ENCODE peak calls at places on chromosomes 3 and 15, in four cellular contexts. I is ovary, X is endothelial cell of umbilical vein, G is K562. J is an unnamed sample.

GRCh38 chr3:123424321-123424998 is 24.4 kb downstream of the ADCY5 start:
- DNase-seq in I (peak), X (no peak), G (no peak), J (no peak)

GRCh38 chr15:62770752-62771151 is 271.8 kb upstream of the TPM1 start:
- DNase-seq in I (no peak), X (no peak), G (no peak), J (no peak)

GRCh38 chr15:77497108-77497737 is 76.5 kb downstream of the HMG20A start:
- DNase-seq in I (peak), X (no peak), G (no peak), J (no peak)

GRCh38 chr3:142489572-142490323 is 41.9 kb upstream of the XRN1 start:
- DNase-seq in I (no peak), X (peak), G (no peak), J (no peak)

GRCh38 chr3:97835761-97836160 is 13.9 kb downstream of the CRYBG3 start:
- DNase-seq in I (no peak), X (no peak), G (no peak), J (no peak)

GRCh38 chr3:58999779-59000170 is 50.0 kb downstream of the CFAP20DC start:
- DNase-seq in I (no peak), X (no peak), G (no peak), J (no peak)

GRCh38 chr3:43892535-43892934 is 201.8 kb downstream of the ABHD5 start:
- DNase-seq in I (no peak), X (no peak), G (no peak), J (no peak)

GRCh38 chr3:12984023-12984823 is 89.0 kb downstream of the IQSEC1 start:
- DNase-seq in I (no peak), X (peak), G (peak), J (peak)

GRCh38 chr15:77510066-77511044 is 89.7 kb downstream of the HMG20A start:
- DNase-seq in I (peak), X (no peak), G (no peak), J (no peak)

GRCh38 chr3:15520185-15520584 is 1.3 kb downstream of the COLQ start:
- DNase-seq in I (no peak), X (no peak), G (no peak), J (no peak)

GRCh38 chr15:72169236-72169920 is 28.2 kb downstream of the GRAMD2A start:
- DNase-seq in I (no peak), X (no peak), G (peak), J (no peak)

GRCh38 chr3:172370434-172370833 is 77.8 kb downstream of the GHSR start:
- DNase-seq in I (no peak), X (no peak), G (no peak), J (peak)

GRCh38 chr15:76349301-76350070 is 12.9 kb downstream of the ISL2 start:
- DNase-seq in I (no peak), X (no peak), G (no peak), J (no peak)

GRCh38 chr3:189790658-189791057 is 159.5 kb downstream of the TP63 start:
- DNase-seq in I (no peak), X (peak), G (no peak), J (no peak)

GRCh38 chr3:66812126-66812525 is 186.0 kb upstream of the KBTBD8 start:
- DNase-seq in I (no peak), X (peak), G (no peak), J (peak)

GRCh38 chr3:129732200-129732876 is 125.9 kb upstream of the PLXND1 start:
- DNase-seq in I (no peak), X (no peak), G (no peak), J (no peak)

GRCh38 chr15:77027697-77028450 is 32.9 kb downstream of the PSTPIP1 start:
- DNase-seq in I (peak), X (peak), G (peak), J (peak)

GRCh38 chr15:25415707-25416106 is 23.1 kb downstream of the UBE3A start:
- DNase-seq in I (no peak), X (no peak), G (no peak), J (no peak)

GRCh38 chr15:25417604-25418003 is 21.2 kb downstream of the UBE3A start:
- DNase-seq in I (no peak), X (no peak), G (no peak), J (no peak)

GRCh38 chr15:25418202-25418601 is 20.6 kb downstream of the UBE3A start:
- DNase-seq in I (no peak), X (no peak), G (no peak), J (no peak)

GRCh38 chr15:25415217-25415616 is 23.6 kb downstream of the UBE3A start:
- DNase-seq in I (no peak), X (no peak), G (no peak), J (no peak)

DNA sequence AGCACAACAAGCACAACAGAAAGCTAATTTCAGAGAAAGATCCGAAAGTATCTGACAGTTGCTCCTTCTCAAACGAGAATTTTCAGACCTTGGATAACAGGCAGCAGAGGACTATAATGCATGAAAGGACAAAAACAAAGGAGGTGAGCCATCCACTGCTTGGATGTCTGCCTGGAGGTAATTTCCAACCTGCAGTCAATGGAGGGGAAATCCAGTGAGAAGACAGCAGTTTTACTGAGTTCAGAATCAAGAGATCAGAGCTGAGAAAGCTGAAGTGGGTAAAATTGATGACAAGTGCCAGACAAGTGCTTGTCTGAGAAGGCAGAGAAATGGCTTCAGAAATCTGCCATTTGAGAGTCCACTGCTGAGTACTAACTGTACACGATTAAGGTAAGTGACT is 22.1 kb downstream of the UBE3A start:
- DNase-seq in I (no peak), X (peak), G (no peak), J (no peak)
- H3K27ac ChIP-seq in I (no peak), X (no peak), G (peak), J (no peak)

DNA sequence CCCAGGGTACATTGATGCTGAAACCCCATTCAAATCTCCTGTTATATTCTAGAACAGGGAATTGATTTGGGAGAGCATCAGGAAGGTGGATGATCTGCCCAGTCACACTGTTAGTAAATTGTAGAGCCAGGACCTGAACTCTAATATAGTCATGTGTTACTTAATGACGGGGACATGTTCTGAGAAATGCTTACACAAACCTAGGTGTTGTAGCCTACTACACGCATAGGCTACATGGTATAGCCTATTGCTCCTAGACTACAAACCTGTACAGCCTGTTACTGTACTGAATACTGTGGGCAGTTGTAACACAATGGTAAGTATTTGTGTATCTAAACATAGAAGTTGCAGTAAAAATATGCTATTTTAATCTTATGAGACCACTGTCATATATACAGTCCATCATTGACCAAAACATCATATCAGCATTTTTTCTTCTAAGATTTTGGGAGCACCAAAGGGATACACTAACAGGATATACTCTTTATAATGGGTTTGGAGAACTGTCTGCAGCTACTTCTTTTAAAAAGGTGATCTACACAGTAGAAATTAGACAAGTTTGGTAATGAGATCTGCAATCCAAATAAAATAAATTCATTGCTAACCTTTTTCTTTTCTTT is 5.8 kb downstream of the B2M start:
- DNase-seq in I (no peak), X (no peak), G (no peak), J (no peak)
- H3K27ac ChIP-seq in I (no peak), X (no peak), G (no peak), J (no peak)

GRCh38 chr3:125039897-125040175 is 16.0 kb downstream of the HEG1 start:
- DNase-seq in I (no peak), X (peak), G (no peak), J (no peak)
- H3K27ac ChIP-seq in I (peak), X (no peak), G (no peak), J (no peak)

GRCh38 chr15:70853855-70854668 is at the start of gene LARP6:
- DNase-seq in I (peak), X (peak), G (peak), J (no peak)

GRCh38 chr15:70854669-70854976 is 666 bp upstream of the LARP6 start:
- DNase-seq in I (no peak), X (peak), G (no peak), J (no peak)

GRCh38 chr15:70852501-70853269 is 1.3 kb downstream of the LARP6 start:
- DNase-seq in I (no peak), X (peak), G (no peak), J (no peak)

GRCh38 chr15:70853270-70853854 is 595 bp downstream of the LARP6 start:
- DNase-seq in I (peak), X (peak), G (no peak), J (no peak)

GRCh38 chr15:70851889-70852288 is 2.1 kb downstream of the LARP6 start:
- DNase-seq in I (no peak), X (no peak), G (no peak), J (no peak)
- H3K27ac ChIP-seq in I (no peak), X (no peak), G (no peak), J (no peak)

GRCh38 chr3:72442755-72443154 is 405.5 kb downstream of the SHQ1 start:
- DNase-seq in I (no peak), X (no peak), G (no peak), J (no peak)

GRCh38 chr3:72447059-72447946 is 400.9 kb downstream of the SHQ1 start:
- DNase-seq in I (peak), X (peak), G (peak), J (peak)

GRCh38 chr3:72446406-72447058 is 401.7 kb downstream of the SHQ1 start:
- DNase-seq in I (no peak), X (no peak), G (no peak), J (no peak)

GRCh38 chr3:72445827-72446405 is 402.3 kb downstream of the SHQ1 start:
- DNase-seq in I (no peak), X (peak), G (no peak), J (no peak)

DNA sequence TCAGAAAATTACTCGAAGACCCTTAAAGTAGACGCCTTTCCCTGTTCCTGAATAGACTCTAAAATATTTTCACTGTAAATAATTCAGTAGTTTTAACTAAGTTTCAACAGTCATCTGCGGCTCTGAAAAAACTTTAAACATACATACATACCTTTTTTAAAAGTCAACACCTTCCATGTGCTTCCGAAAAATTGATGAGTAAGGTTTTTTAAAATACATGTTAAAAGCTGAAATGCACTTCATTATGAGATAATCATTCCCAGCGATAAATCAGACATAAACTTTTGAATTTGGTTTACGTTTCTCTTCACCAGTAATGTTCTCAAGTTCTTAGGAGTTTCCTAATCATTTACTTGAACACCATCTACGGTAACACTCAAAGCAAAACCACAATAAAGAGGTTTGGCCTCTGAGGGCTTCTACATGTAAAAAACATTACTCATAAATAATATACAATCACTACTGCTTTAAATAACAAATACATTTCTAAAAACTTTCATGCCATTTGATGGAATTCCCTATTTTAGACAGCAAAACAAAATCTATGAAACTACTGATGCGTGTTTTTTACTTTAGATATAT is 403.5 kb downstream of the SHQ1 start:
- DNase-seq in I (no peak), X (no peak), G (no peak), J (no peak)
- H3K27ac ChIP-seq in I (no peak), X (no peak), G (peak), J (no peak)

DNA sequence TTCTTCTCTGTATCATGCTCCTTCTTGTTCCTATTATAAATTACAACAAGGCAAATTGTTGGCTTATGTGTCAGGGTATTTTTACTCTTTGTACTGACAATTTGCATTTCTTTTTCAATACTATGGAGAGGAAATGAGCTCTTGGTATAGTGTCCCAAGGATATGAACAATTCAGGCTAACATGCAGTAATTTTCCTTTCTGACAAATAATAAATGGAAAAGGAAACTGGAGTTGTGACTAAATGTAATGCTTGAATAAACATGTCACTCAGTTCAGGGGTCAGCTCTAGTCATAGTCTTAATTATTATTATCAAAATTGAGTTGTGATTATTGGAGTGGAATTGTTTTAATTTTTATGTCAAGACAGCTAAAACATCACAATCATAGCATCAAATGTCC is 256.0 kb upstream of the ZPLD1 start:
- DNase-seq in I (no peak), X (peak), G (no peak), J (no peak)
- H3K27ac ChIP-seq in I (no peak), X (peak), G (no peak), J (no peak)

GRCh38 chr3:120441776-120442175 is 9.0 kb downstream of the FSTL1 start:
- DNase-seq in I (no peak), X (peak), G (no peak), J (no peak)

GRCh38 chr3:120445654-120446053 is 5.1 kb downstream of the FSTL1 start:
- DNase-seq in I (no peak), X (no peak), G (no peak), J (no peak)

GRCh38 chr3:120440001-120440703 is 10.6 kb downstream of the FSTL1 start:
- DNase-seq in I (no peak), X (no peak), G (no peak), J (no peak)

GRCh38 chr3:120440762-120441161 is 10.0 kb downstream of the FSTL1 start:
- DNase-seq in I (no peak), X (no peak), G (no peak), J (no peak)

DNA sequence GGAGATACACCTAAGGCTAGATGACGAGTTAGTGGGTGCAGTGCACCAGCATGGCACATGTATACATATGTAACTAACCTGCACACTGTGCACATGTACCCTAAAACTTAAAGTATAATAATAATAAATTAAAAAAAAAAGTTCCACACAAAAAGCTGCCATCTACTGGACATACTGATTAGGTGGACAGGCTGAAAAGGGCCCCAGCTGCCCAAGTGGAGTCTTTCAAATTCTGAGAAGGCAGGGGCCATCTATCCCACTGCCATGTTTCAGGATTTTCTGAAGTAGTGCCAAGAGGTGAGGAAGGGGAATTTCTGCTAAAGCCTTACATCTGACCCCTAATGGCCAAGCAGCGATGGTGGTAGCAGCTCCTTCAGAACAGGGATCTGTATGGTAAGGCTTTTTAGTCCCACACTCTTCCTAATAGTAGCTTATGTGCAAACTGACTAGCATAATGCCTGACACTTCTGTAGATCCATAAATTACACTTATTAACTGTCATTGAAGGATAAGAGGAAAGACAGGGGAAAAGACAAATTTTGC is 7.7 kb downstream of the FSTL1 start:
- DNase-seq in I (no peak), X (no peak), G (no peak), J (no peak)
- H3K27ac ChIP-seq in I (no peak), X (no peak), G (no peak), J (no peak)